ENCODE peak calls at places on chromosome 1, in eight cellular contexts. G is activated T-helper 1 cell treated with Interleukin-2 at 50 U/mL for 16 hours; A is ascending aorta; Z is stimulated activated CD4-positive, alpha-beta T cell treated with anti-CD3 and anti-CD28 coated beads, Interleukin-2, amount 100 ng/mL, for 48 hours; N is tibial artery; P is NCI-H1105; C is activated CD4-positive, alpha-beta T cell treated with anti-CD3 and anti-CD28 coated beads, Interleukin-2, amount 10 ng/mL, durations not matched to agents 7 days and 5 days; R is progenitor cell of endocrine pancreas. O is an unnamed sample.

GRCh38 chr1:180946056-180946455 is 33.4 kb downstream of the KIAA1614 start:
- DNase-seq in G (no peak), A (no peak), Z (no peak), N (no peak), P (no peak), C (no peak), R (no peak), O (no peak)

GRCh38 chr1:32275424-32275823 is 16.5 kb upstream of the HDAC1 start:
- DNase-seq in G (no peak), A (no peak), Z (no peak), N (no peak), P (no peak), C (no peak), R (no peak), O (no peak)

GRCh38 chr1:6498576-6499111 is 7.2 kb upstream of the PLEKHG5 start:
- DNase-seq in G (no peak), A (no peak), Z (no peak), N (no peak), P (no peak), C (no peak), R (no peak), O (no peak)

GRCh38 chr1:169915150-169915549 is 21.5 kb upstream of the SCYL3 start:
- DNase-seq in G (no peak), A (no peak), Z (no peak), N (no peak), P (no peak), C (no peak), R (no peak), O (no peak)

GRCh38 chr1:26378088-26378878 is 5.7 kb upstream of the ZNF683 start:
- DNase-seq in G (peak), A (no peak), Z (peak), N (no peak), P (no peak), C (peak), R (no peak), O (no peak)

GRCh38 chr1:181359012-181359411 is 124.3 kb upstream of the CACNA1E start:
- DNase-seq in G (no peak), A (no peak), Z (no peak), N (no peak), P (no peak), C (no peak), R (no peak), O (no peak)

GRCh38 chr1:217660353-217661062 is 29.4 kb downstream of the SPATA17 start:
- DNase-seq in G (no peak), A (no peak), Z (no peak), N (no peak), P (no peak), C (no peak), R (no peak), O (no peak)

GRCh38 chr1:221509575-221510360 is 232.1 kb downstream of the DUSP10 start:
- DNase-seq in G (no peak), A (no peak), Z (no peak), N (no peak), P (no peak), C (no peak), R (no peak), O (no peak)

GRCh38 chr1:245807954-245808719 is 653.4 kb downstream of the KIF26B start:
- DNase-seq in G (no peak), A (no peak), Z (no peak), N (no peak), P (no peak), C (no peak), R (no peak), O (no peak)

GRCh38 chr1:225423518-225423855 is 4.4 kb downstream of the LBR start:
- DNase-seq in G (no peak), A (no peak), Z (no peak), N (no peak), P (no peak), C (no peak), R (no peak), O (no peak)

GRCh38 chr1:212749924-212750535 is 41.5 kb downstream of the NSL1 start:
- DNase-seq in G (no peak), A (no peak), Z (no peak), N (no peak), P (peak), C (no peak), R (no peak), O (no peak)

GRCh38 chr1:6614953-6615785 is 1.6 kb downstream of the PHF13 start:
- DNase-seq in G (no peak), A (no peak), Z (no peak), N (no peak), P (no peak), C (peak), R (no peak), O (no peak)

GRCh38 chr1:1432951-1433803 is 2.3 kb upstream of the VWA1 start:
- DNase-seq in G (no peak), A (no peak), Z (no peak), N (peak), P (no peak), C (no peak), R (no peak), O (peak)

GRCh38 chr1:1428174-1428573 is 7.1 kb upstream of the ANKRD65 start:
- DNase-seq in G (no peak), A (no peak), Z (no peak), N (no peak), P (no peak), C (no peak), R (no peak), O (no peak)

GRCh38 chr1:179798213-179798863 is 55.2 kb downstream of the FAM163A start:
- DNase-seq in G (no peak), A (no peak), Z (no peak), N (no peak), P (no peak), C (no peak), R (no peak), O (no peak)

GRCh38 chr1:52579415-52579814 is 22.8 kb upstream of the GPX7 start:
- DNase-seq in G (no peak), A (no peak), Z (no peak), N (no peak), P (no peak), C (no peak), R (no peak), O (no peak)

GRCh38 chr1:65921461-65921860 is 128.8 kb downstream of the PDE4B start:
- DNase-seq in G (no peak), A (no peak), Z (no peak), N (no peak), P (no peak), C (no peak), R (no peak), O (no peak)

GRCh38 chr1:115837762-115838421 is 3.0 kb downstream of the NHLH2 start:
- DNase-seq in G (no peak), A (no peak), Z (no peak), N (no peak), P (no peak), C (no peak), R (no peak), O (no peak)

GRCh38 chr1:154866995-154867795 is 2.9 kb downstream of the KCNN3 start:
- DNase-seq in G (no peak), A (no peak), Z (peak), N (no peak), P (no peak), C (no peak), R (no peak), O (no peak)

GRCh38 chr1:67019600-67020136 is 34.3 kb downstream of the SLC35D1 start:
- DNase-seq in G (no peak), A (peak), Z (no peak), N (no peak), P (no peak), C (no peak), R (no peak), O (no peak)

GRCh38 chr1:212981025-212981495 is 30.7 kb downstream of the VASH2 start:
- DNase-seq in G (no peak), A (no peak), Z (no peak), N (no peak), P (peak), C (no peak), R (no peak), O (no peak)

GRCh38 chr1:32773764-32774463 is 43.2 kb downstream of the YARS1 start:
- DNase-seq in G (no peak), A (no peak), Z (no peak), N (no peak), P (no peak), C (no peak), R (no peak), O (no peak)

GRCh38 chr1:94790670-94791069 is 29.5 kb upstream of the SLC44A3 start:
- DNase-seq in G (no peak), A (no peak), Z (no peak), N (no peak), P (no peak), C (no peak), R (no peak), O (no peak)

GRCh38 chr1:153945795-153946621 is 510 bp downstream of the DENND4B start:
- DNase-seq in G (peak), A (peak), Z (peak), N (peak), P (peak), C (peak), R (peak), O (peak)

GRCh38 chr1:113219377-113219776 is 146.4 kb downstream of the LRIG2 start:
- DNase-seq in G (no peak), A (no peak), Z (no peak), N (no peak), P (no peak), C (no peak), R (no peak), O (no peak)

O was measured in cardiac septum.